ENCODE peak calls at places on chromosomes 3 and 15, in nine cellular contexts. One of them, this sample, is unnamed.

GRCh38 chr15:66154581-66154980 is 99.0 kb downstream of the MEGF11 start:
- DNase-seq in pancreas: no peak
- DNase-seq in sigmoid colon: no peak
- DNase-seq in adrenal gland: no peak
- DNase-seq in testis: no peak
- DNase-seq in CD4-positive, alpha-beta memory T cell: no peak
- DNase-seq in fibroblast of lung: no peak
- DNase-seq in substantia nigra: no peak
- DNase-seq in neural progenitor cell: no peak
- DNase-seq in this sample: no peak

GRCh38 chr3:172181936-172182708 is 142.7 kb downstream of the FNDC3B start:
- DNase-seq in pancreas: no peak
- DNase-seq in sigmoid colon: no peak
- DNase-seq in adrenal gland: peak; percentile 68
- DNase-seq in testis: no peak
- DNase-seq in CD4-positive, alpha-beta memory T cell: no peak
- DNase-seq in fibroblast of lung: peak; percentile 74
- DNase-seq in substantia nigra: no peak
- DNase-seq in neural progenitor cell: no peak
- DNase-seq in this sample: no peak

GRCh38 chr3:12991861-12992281 is 81.4 kb downstream of the IQSEC1 start:
- DNase-seq in pancreas: peak; percentile 67
- DNase-seq in sigmoid colon: no peak
- DNase-seq in adrenal gland: peak; percentile 81
- DNase-seq in testis: no peak
- DNase-seq in CD4-positive, alpha-beta memory T cell: no peak
- DNase-seq in fibroblast of lung: no peak
- DNase-seq in substantia nigra: no peak
- DNase-seq in neural progenitor cell: no peak
- DNase-seq in this sample: peak; percentile 47

GRCh38 chr3:188598872-188599271 is 444.9 kb downstream of the LPP start:
- DNase-seq in pancreas: no peak
- DNase-seq in sigmoid colon: no peak
- DNase-seq in adrenal gland: no peak
- DNase-seq in testis: no peak
- DNase-seq in CD4-positive, alpha-beta memory T cell: no peak
- DNase-seq in fibroblast of lung: no peak
- DNase-seq in substantia nigra: no peak
- DNase-seq in neural progenitor cell: no peak
- DNase-seq in this sample: no peak

GRCh38 chr3:171801738-171802600 is 8.3 kb downstream of the PLD1 start:
- DNase-seq in pancreas: no peak
- DNase-seq in sigmoid colon: no peak
- DNase-seq in adrenal gland: no peak
- DNase-seq in testis: no peak
- DNase-seq in CD4-positive, alpha-beta memory T cell: no peak
- DNase-seq in fibroblast of lung: peak; percentile 93
- DNase-seq in substantia nigra: no peak
- DNase-seq in neural progenitor cell: no peak
- DNase-seq in this sample: no peak

GRCh38 chr3:159765025-159765859 is 223.4 kb upstream of the IL12A start:
- DNase-seq in pancreas: peak; percentile 40
- DNase-seq in sigmoid colon: peak; percentile 93
- DNase-seq in adrenal gland: peak; percentile 83
- DNase-seq in testis: peak; percentile 30
- DNase-seq in CD4-positive, alpha-beta memory T cell: no peak
- DNase-seq in fibroblast of lung: peak; percentile 99
- DNase-seq in substantia nigra: peak; percentile 33
- DNase-seq in neural progenitor cell: peak; percentile 76
- DNase-seq in this sample: peak; percentile 41

GRCh38 chr15:90165659-90166489 is 35.3 kb upstream of the SEMA4B start:
- DNase-seq in pancreas: peak; percentile 91
- DNase-seq in sigmoid colon: peak; percentile 82
- DNase-seq in adrenal gland: peak; percentile 91
- DNase-seq in testis: peak; percentile 51
- DNase-seq in CD4-positive, alpha-beta memory T cell: no peak
- DNase-seq in fibroblast of lung: peak; percentile 99
- DNase-seq in substantia nigra: no peak
- DNase-seq in neural progenitor cell: no peak
- DNase-seq in this sample: peak; percentile 87

GRCh38 chr15:70248116-70249025 is 150.7 kb upstream of the TLE3 start:
- DNase-seq in pancreas: no peak
- DNase-seq in sigmoid colon: peak; percentile 49
- DNase-seq in adrenal gland: no peak
- DNase-seq in testis: no peak
- DNase-seq in CD4-positive, alpha-beta memory T cell: no peak
- DNase-seq in fibroblast of lung: no peak
- DNase-seq in substantia nigra: no peak
- DNase-seq in neural progenitor cell: peak; percentile 76
- DNase-seq in this sample: no peak

DNA sequence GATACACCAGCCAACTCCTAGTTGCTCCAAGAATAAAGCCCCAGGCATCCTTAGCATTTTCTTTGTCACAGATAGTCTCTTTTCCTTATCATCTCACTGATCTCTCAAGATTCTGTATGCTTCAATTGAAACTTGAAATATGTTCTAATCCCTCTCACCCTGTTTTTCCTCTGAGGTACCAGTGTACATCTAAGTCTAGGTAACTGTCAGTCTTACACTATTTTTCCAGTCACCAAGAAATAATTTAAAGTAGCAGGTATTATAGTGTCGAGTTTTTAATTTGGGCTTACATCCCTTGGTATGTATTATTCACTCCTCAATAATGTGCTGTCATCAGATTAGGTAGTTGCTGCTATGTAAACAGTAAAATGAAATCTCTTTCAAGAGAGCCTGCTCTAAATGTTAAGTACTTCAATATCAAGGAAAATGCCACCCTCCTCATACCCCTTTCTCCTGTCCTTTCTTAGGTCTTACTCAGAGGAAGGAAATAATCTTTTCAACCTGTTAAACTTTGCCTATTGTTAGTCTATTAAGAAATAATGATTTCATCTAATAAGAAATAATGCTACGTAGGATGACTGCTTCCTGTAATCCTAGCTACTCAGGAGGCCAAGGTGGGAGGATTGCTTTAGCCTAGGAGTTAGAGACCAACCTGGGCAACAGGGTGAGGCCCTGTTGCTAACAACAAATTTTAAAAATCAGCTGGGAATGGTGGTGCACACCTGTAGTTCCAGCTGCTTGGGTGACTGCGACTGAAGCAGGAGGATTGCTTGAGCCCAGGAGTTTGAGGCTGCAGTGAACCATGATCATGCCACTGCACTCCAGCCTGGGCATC is 39.8 kb downstream of the TSC22D2 start:
- DNase-seq in pancreas: no peak
- DNase-seq in sigmoid colon: no peak
- DNase-seq in adrenal gland: no peak
- DNase-seq in testis: no peak
- DNase-seq in CD4-positive, alpha-beta memory T cell: no peak
- DNase-seq in fibroblast of lung: peak; percentile 75
- DNase-seq in substantia nigra: no peak
- DNase-seq in neural progenitor cell: no peak
- DNase-seq in this sample: no peak
- H3K27ac ChIP-seq in pancreas: no peak overlapping the region
- H3K27ac ChIP-seq in sigmoid colon: no peak overlapping the region
- H3K27ac ChIP-seq in adrenal gland: no peak overlapping the region
- H3K27ac ChIP-seq in testis: no peak overlapping the region
- H3K27ac ChIP-seq in CD4-positive, alpha-beta memory T cell: no peak overlapping the region
- H3K27ac ChIP-seq in fibroblast of lung: peak overlapping the region; percentile 0
- H3K27ac ChIP-seq in substantia nigra: no peak overlapping the region
- H3K27ac ChIP-seq in neural progenitor cell: no peak overlapping the region
- H3K27ac ChIP-seq in this sample: no peak overlapping the region

GRCh38 chr15:23859008-23859407 is 171.9 kb upstream of the NDN start:
- DNase-seq in pancreas: no peak
- DNase-seq in sigmoid colon: no peak
- DNase-seq in adrenal gland: no peak
- DNase-seq in testis: no peak
- DNase-seq in CD4-positive, alpha-beta memory T cell: no peak
- DNase-seq in fibroblast of lung: no peak
- DNase-seq in substantia nigra: no peak
- DNase-seq in neural progenitor cell: no peak
- DNase-seq in this sample: no peak

GRCh38 chr15:23854535-23855252 is 167.6 kb upstream of the NDN start:
- DNase-seq in pancreas: no peak
- DNase-seq in sigmoid colon: no peak
- DNase-seq in adrenal gland: no peak
- DNase-seq in testis: no peak
- DNase-seq in CD4-positive, alpha-beta memory T cell: no peak
- DNase-seq in fibroblast of lung: no peak
- DNase-seq in substantia nigra: no peak
- DNase-seq in neural progenitor cell: peak; percentile 40
- DNase-seq in this sample: no peak

GRCh38 chr15:23855260-23855659 is 168.2 kb upstream of the NDN start:
- DNase-seq in pancreas: no peak
- DNase-seq in sigmoid colon: no peak
- DNase-seq in adrenal gland: no peak
- DNase-seq in testis: no peak
- DNase-seq in CD4-positive, alpha-beta memory T cell: no peak
- DNase-seq in fibroblast of lung: no peak
- DNase-seq in substantia nigra: no peak
- DNase-seq in neural progenitor cell: no peak
- DNase-seq in this sample: no peak

GRCh38 chr15:23855947-23856346 is 168.8 kb upstream of the NDN start:
- DNase-seq in pancreas: no peak
- DNase-seq in sigmoid colon: no peak
- DNase-seq in adrenal gland: no peak
- DNase-seq in testis: no peak
- DNase-seq in CD4-positive, alpha-beta memory T cell: no peak
- DNase-seq in fibroblast of lung: no peak
- DNase-seq in substantia nigra: no peak
- DNase-seq in neural progenitor cell: no peak
- DNase-seq in this sample: no peak

DNA sequence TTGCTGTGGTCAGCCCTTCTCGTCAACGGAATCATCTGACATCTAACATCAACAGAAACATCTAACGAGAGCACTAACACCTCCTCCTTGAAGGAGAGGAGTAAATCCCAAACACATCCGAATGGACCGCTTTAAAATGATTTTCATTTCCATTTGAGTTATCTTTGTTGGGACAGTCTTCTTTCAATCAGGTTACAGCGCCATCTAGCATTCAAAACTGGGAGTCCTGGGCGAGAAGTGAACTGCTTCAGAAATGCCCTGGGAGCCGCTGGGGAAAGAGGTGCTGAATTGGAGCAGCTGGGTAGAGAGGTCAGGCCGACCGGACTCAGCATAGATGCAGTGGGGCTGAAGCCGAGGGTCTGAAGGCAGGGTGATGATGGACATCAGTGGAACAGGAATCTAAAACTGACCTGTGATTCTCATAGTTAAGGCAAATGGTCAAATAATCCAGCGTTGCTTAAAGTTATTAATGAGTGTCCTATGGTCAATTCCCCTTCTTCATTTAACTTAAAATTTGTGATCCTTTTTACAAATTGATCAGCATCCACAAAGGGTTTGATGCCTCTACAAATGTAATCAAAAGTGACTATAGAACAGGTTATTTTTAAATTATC is 170.0 kb upstream of the NDN start:
- DNase-seq in pancreas: peak; percentile 50
- DNase-seq in sigmoid colon: no peak
- DNase-seq in adrenal gland: peak; percentile 63
- DNase-seq in testis: peak; percentile 83
- DNase-seq in CD4-positive, alpha-beta memory T cell: no peak
- DNase-seq in fibroblast of lung: peak; percentile 7
- DNase-seq in substantia nigra: peak; percentile 23
- DNase-seq in neural progenitor cell: peak; percentile 78
- DNase-seq in this sample: peak; percentile 56
- H3K27ac ChIP-seq in pancreas: no peak overlapping the region
- H3K27ac ChIP-seq in sigmoid colon: no peak overlapping the region
- H3K27ac ChIP-seq in adrenal gland: no peak overlapping the region
- H3K27ac ChIP-seq in testis: no peak overlapping the region
- H3K27ac ChIP-seq in CD4-positive, alpha-beta memory T cell: no peak overlapping the region
- H3K27ac ChIP-seq in fibroblast of lung: no peak overlapping the region
- H3K27ac ChIP-seq in substantia nigra: no peak overlapping the region
- H3K27ac ChIP-seq in neural progenitor cell: no peak overlapping the region
- H3K27ac ChIP-seq in this sample: no peak overlapping the region

GRCh38 chr3:50600141-50600753 is 11.3 kb downstream of the CISH start:
- DNase-seq in pancreas: no peak
- DNase-seq in sigmoid colon: no peak
- DNase-seq in adrenal gland: no peak
- DNase-seq in testis: no peak
- DNase-seq in CD4-positive, alpha-beta memory T cell: no peak
- DNase-seq in fibroblast of lung: no peak
- DNase-seq in substantia nigra: no peak
- DNase-seq in neural progenitor cell: no peak
- DNase-seq in this sample: peak; percentile 60

GRCh38 chr3:50600841-50601591 is 10.6 kb downstream of the CISH start:
- DNase-seq in pancreas: peak; percentile 98
- DNase-seq in sigmoid colon: peak; percentile 99
- DNase-seq in adrenal gland: peak; percentile 97
- DNase-seq in testis: peak; percentile 95
- DNase-seq in CD4-positive, alpha-beta memory T cell: peak; percentile 65
- DNase-seq in fibroblast of lung: peak; percentile 96
- DNase-seq in substantia nigra: peak; percentile 86
- DNase-seq in neural progenitor cell: no peak
- DNase-seq in this sample: peak; percentile 97

GRCh38 chr3:50599115-50599715 is 12.4 kb downstream of the CISH start:
- DNase-seq in pancreas: no peak
- DNase-seq in sigmoid colon: no peak
- DNase-seq in adrenal gland: no peak
- DNase-seq in testis: no peak
- DNase-seq in CD4-positive, alpha-beta memory T cell: no peak
- DNase-seq in fibroblast of lung: no peak
- DNase-seq in substantia nigra: no peak
- DNase-seq in neural progenitor cell: no peak
- DNase-seq in this sample: no peak

GRCh38 chr3:50602675-50603191 is 8.8 kb downstream of the CISH start:
- DNase-seq in pancreas: no peak
- DNase-seq in sigmoid colon: no peak
- DNase-seq in adrenal gland: no peak
- DNase-seq in testis: no peak
- DNase-seq in CD4-positive, alpha-beta memory T cell: no peak
- DNase-seq in fibroblast of lung: no peak
- DNase-seq in substantia nigra: no peak
- DNase-seq in neural progenitor cell: no peak
- DNase-seq in this sample: peak; percentile 66

DNA sequence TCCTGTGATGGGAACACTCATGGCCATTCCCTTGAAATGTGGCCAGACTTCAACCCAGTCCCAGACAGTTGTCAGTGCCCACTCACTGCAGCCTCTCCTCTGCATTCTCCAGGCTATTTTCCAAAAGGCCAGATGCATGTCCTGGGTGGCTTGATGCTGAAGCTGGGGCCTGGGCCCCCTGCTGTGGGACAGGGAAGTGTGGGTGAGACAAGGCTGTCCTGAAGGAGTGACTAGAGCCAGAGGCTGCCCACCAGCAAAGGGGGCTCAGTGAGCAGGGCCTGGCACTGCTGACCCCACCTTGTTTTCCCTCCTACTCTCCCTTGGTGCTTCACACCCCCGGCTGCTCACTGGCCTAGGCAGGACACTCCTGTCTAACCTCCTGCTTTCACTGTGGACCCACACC is 11.9 kb downstream of the CISH start:
- DNase-seq in pancreas: no peak
- DNase-seq in sigmoid colon: no peak
- DNase-seq in adrenal gland: no peak
- DNase-seq in testis: no peak
- DNase-seq in CD4-positive, alpha-beta memory T cell: no peak
- DNase-seq in fibroblast of lung: no peak
- DNase-seq in substantia nigra: no peak
- DNase-seq in neural progenitor cell: no peak
- DNase-seq in this sample: no peak
- H3K27ac ChIP-seq in pancreas: peak overlapping the region; percentile 98
- H3K27ac ChIP-seq in sigmoid colon: peak overlapping the region; percentile 98
- H3K27ac ChIP-seq in adrenal gland: peak overlapping the region; percentile 10
- H3K27ac ChIP-seq in testis: no peak overlapping the region
- H3K27ac ChIP-seq in CD4-positive, alpha-beta memory T cell: peak overlapping the region; percentile 81
- H3K27ac ChIP-seq in fibroblast of lung: no peak overlapping the region
- H3K27ac ChIP-seq in substantia nigra: no peak overlapping the region
- H3K27ac ChIP-seq in neural progenitor cell: no peak overlapping the region
- H3K27ac ChIP-seq in this sample: peak overlapping the region; percentile 95

GRCh38 chr3:62027231-62027630 is 346.1 kb downstream of the FEZF2 start:
- DNase-seq in pancreas: no peak
- DNase-seq in sigmoid colon: no peak
- DNase-seq in adrenal gland: no peak
- DNase-seq in testis: no peak
- DNase-seq in CD4-positive, alpha-beta memory T cell: no peak
- DNase-seq in fibroblast of lung: no peak
- DNase-seq in substantia nigra: no peak
- DNase-seq in neural progenitor cell: no peak
- DNase-seq in this sample: no peak
- H3K27ac ChIP-seq in pancreas: no peak overlapping the region
- H3K27ac ChIP-seq in sigmoid colon: no peak overlapping the region
- H3K27ac ChIP-seq in adrenal gland: no peak overlapping the region
- H3K27ac ChIP-seq in testis: no peak overlapping the region
- H3K27ac ChIP-seq in CD4-positive, alpha-beta memory T cell: no peak overlapping the region
- H3K27ac ChIP-seq in fibroblast of lung: no peak overlapping the region
- H3K27ac ChIP-seq in substantia nigra: no peak overlapping the region
- H3K27ac ChIP-seq in neural progenitor cell: no peak overlapping the region
- H3K27ac ChIP-seq in this sample: no peak overlapping the region

This sample was measured in stomach.